ENCODE peak calls at places on chromosomes 2 and 18, in four cellular contexts. L, R, T and D are unnamed samples.

GRCh38 chr2:234060236-234060635 is 9.7 kb downstream of the SPP2 start:
- DNase-seq in L (no peak), T (no peak), R (no peak), D (no peak)

GRCh38 chr2:190627881-190628412 is 20.9 kb upstream of the NAB1 start:
- DNase-seq in T (no peak), L (no peak), R (no peak), D (no peak)

GRCh38 chr2:219331560-219332213 is 857 bp downstream of the RESP18 start:
- DNase-seq in L (peak; percentile 21), R (peak; percentile 90), T (peak; percentile 63), D (peak; percentile 43)

GRCh38 chr2:218166791-218167190 is at the start of gene CXCR1:
- DNase-seq in T (no peak), R (no peak), L (no peak), D (no peak)

GRCh38 chr2:181438298-181438697 is 18.9 kb upstream of the ITGA4 start:
- DNase-seq in L (no peak), R (no peak), T (no peak), D (peak; percentile 67)

GRCh38 chr2:8893978-8894820 is 56.8 kb upstream of the KIDINS220 start:
- DNase-seq in L (peak; percentile 25), T (no peak), R (no peak), D (no peak)

GRCh38 chr18:9835112-9835755 is 50.5 kb upstream of the TXNDC2 start:
- DNase-seq in T (no peak), R (no peak), L (no peak), D (peak; percentile 91)

GRCh38 chr2:7706791-7707190 is 789.6 kb downstream of the RNF144A start:
- DNase-seq in T (no peak), R (no peak), L (no peak), D (no peak)

GRCh38 chr18:35032113-35032512 is 9.1 kb upstream of the MAPRE2 start:
- DNase-seq in R (no peak), T (no peak), L (no peak), D (no peak)

GRCh38 chr2:230434677-230435324 is 18.8 kb downstream of the SP100 start:
- DNase-seq in T (no peak), L (no peak), R (no peak), D (no peak)

GRCh38 chr2:212686285-212686895 is 147.8 kb upstream of the ERBB4 start:
- DNase-seq in T (peak; percentile 68), L (peak; percentile 73), R (peak; percentile 62), D (peak; percentile 49)

GRCh38 chr2:179596018-179596417 is 265.4 kb downstream of the ZNF385B start:
- DNase-seq in R (no peak), T (no peak), L (peak; percentile 88), D (no peak)

GRCh38 chr2:8369522-8369921 is 312.3 kb upstream of the ID2 start:
- DNase-seq in T (no peak), L (no peak), R (no peak), D (no peak)

GRCh38 chr2:164841719-164842623 is at the start of gene COBLL1:
- DNase-seq in T (peak; percentile 79), R (peak; percentile 93), L (peak; percentile 41), D (peak; percentile 93)

GRCh38 chr2:46574457-46575354 is 95.3 kb downstream of the TMEM247 start:
- DNase-seq in L (no peak), R (no peak), T (no peak), D (no peak)

GRCh38 chr2:161049571-161049970 is 110.7 kb upstream of the TANK start:
- DNase-seq in T (no peak), R (no peak), L (no peak), D (peak; percentile 7)

GRCh38 chr2:120783371-120783791 is 47.7 kb downstream of the GLI2 start:
- DNase-seq in L (peak; percentile 69), R (no peak), T (no peak), D (no peak)

GRCh38 chr2:102278720-102279390 is 32.5 kb upstream of the IL1RL1 start:
- DNase-seq in R (no peak), T (no peak), L (peak; percentile 42), D (peak; percentile 42)

GRCh38 chr2:68737717-68738116 is 3.1 kb downstream of the ARHGAP25 start:
- DNase-seq in T (no peak), R (no peak), L (no peak), D (no peak)

GRCh38 chr2:234374671-234375245 is 122.1 kb downstream of the ARL4C start:
- DNase-seq in R (no peak), L (no peak), T (no peak), D (no peak)

GRCh38 chr18:56152547-56152946 is 485.8 kb downstream of the TXNL1 start:
- DNase-seq in T (no peak), R (no peak), L (no peak), D (no peak)

GRCh38 chr2:236874866-236875481 is 210.7 kb upstream of the COPS8 start:
- DNase-seq in R (peak; percentile 31), L (no peak), T (no peak), D (no peak)

GRCh38 chr2:169895294-169895985 is 68.2 kb downstream of the UBR3 start:
- DNase-seq in L (peak; percentile 52), T (no peak), R (no peak), D (peak; percentile 54)

GRCh38 chr2:20313659-20314058 is 37.0 kb downstream of the PUM2 start:
- DNase-seq in R (no peak), T (no peak), L (peak; percentile 27), D (no peak)

DNA sequence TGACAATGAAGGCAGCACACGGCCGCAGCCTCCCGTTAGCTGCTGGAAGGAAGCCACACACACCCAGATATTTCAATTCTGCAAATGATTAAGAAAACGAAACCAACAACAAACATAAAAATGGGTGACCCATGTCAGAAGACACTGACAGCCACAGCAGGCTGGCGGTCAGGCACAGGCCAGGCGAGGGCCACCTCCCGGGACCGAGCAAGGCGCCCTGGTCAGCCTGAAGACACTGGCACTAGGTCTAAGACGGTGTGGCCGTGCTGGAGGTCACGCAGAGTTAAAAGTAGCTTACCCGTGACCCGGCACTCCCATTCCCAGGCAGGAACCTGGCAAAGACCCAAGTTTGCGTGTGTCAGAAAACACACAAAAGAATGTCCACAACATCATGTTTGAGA is 81.6 kb downstream of the HDAC4 start:
- DNase-seq in R (peak; percentile 42), L (peak; percentile 18), T (no peak), D (no peak)
- H3K4me2 ChIP-seq in R (no peak overlapping the region), L (peak overlapping the region; percentile 51), T (no peak overlapping the region), D (no peak overlapping the region)

DNA sequence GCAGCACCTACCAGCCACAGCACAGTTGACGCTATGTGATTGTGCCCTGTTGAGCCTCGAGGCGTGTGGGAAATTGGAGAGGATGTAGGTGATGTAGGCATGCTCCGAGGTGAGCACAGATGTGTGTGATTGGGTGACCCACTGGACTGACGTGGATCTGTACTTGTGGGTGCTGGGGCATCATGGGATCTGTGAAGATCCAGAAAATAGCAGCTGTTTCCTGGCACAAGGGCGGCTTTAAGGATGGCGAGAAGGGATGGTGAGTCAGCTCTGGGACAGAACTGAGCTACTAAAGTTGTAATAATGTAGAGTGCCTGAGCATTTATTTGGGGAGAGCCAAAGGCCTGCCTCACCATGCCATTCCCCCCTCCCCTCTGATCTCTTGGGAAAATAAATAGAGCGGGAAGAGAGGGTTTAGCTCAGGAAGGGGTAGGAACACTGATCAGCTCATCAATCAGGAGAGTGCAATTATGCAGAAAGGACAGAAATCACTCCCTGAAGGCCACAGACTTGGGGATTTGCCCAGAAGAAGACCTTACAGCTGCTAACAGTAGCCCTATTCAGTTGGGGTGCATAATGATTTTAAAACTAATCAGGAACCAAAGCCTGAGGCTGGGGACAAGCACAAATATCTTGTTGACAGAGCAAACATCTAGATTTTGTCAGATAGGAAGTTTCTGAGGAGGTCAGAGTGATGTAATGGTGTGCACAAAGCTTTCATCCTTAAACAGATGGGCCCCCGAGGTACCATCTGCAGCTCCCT is 30.2 kb downstream of the TANC1 start:
- DNase-seq in T (no peak), R (no peak), L (peak; percentile 80), D (no peak)
- H3K18ac ChIP-seq in T (no peak overlapping the region), R (no peak overlapping the region), L (peak overlapping the region; percentile 30), D (no peak overlapping the region)

GRCh38 chr2:30029804-30030203 is 108.4 kb upstream of the ALK start:
- DNase-seq in T (no peak), L (no peak), R (no peak), D (no peak)

GRCh38 chr2:30024281-30024680 is 102.9 kb upstream of the ALK start:
- DNase-seq in T (no peak), L (no peak), R (no peak), D (no peak)

GRCh38 chr2:30030361-30030760 is 109.0 kb upstream of the ALK start:
- DNase-seq in R (no peak), L (no peak), T (no peak), D (no peak)

GRCh38 chr2:30022444-30023071 is 101.2 kb upstream of the ALK start:
- DNase-seq in T (no peak), L (no peak), R (no peak), D (no peak)

GRCh38 chr2:30026091-30027055 is 105.0 kb upstream of the ALK start:
- DNase-seq in L (peak; percentile 22), T (peak; percentile 35), R (peak; percentile 74), D (peak; percentile 52)
- H3K4me2 ChIP-seq in L (no peak overlapping the region), T (no peak overlapping the region), R (no peak overlapping the region), D (no peak overlapping the region)

DNA sequence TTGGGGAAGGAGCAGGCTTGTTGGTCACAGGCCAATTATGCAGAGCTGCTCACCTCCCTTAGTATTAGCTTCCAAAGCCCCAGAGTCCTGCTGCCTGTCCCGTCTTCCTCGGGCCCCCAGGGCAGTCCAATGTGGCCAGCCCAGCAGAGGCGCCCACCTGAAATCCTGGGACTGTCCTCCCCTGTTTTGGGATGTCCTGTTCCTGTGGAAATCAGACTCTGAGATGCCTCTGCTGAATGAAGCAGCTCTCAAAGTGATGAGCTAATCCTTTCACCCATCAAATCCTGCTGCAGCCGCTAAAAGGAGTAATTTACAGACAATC is 105.3 kb downstream of the CABLES1 start:
- DNase-seq in T (no peak), R (no peak), L (no peak), D (no peak)
- H3K18ac ChIP-seq in T (no peak overlapping the region), R (no peak overlapping the region), L (no peak overlapping the region), D (no peak overlapping the region)

GRCh38 chr2:71505086-71505769 is 51.9 kb downstream of the DYSF start:
- DNase-seq in R (no peak), L (no peak), T (no peak), D (no peak)
- H3K4me2 ChIP-seq in R (no peak overlapping the region), L (no peak overlapping the region), T (no peak overlapping the region), D (no peak overlapping the region)